ENCODE peak calls at places on chromosomes 7 and 10, in seven cellular contexts. Q is neural crest cell, B is epithelial cell of esophagus, O is heart right ventricle, E is left ventricle myocardium inferior, F is GM13976, I is suprapubic skin. J is an unnamed sample.

GRCh38 chr7:44042221-44042620 is 2.3 kb upstream of the DBNL start:
- DNase-seq in Q (no peak), B (no peak), O (no peak), E (no peak), F (no peak), I (no peak), J (no peak)

GRCh38 chr7:51198654-51199053 is 118.0 kb downstream of the COBL start:
- DNase-seq in Q (no peak), B (no peak), O (no peak), E (no peak), F (no peak), I (no peak), J (no peak)

GRCh38 chr10:76001019-76001418 is 569.6 kb downstream of the LRMDA start:
- DNase-seq in Q (no peak), B (no peak), O (no peak), E (no peak), F (no peak), I (no peak), J (no peak)

GRCh38 chr7:107078517-107078966 is 34.0 kb downstream of the PRKAR2B start:
- DNase-seq in Q (no peak), B (peak; percentile 87), O (no peak), E (no peak), F (no peak), I (no peak), J (no peak)

GRCh38 chr10:27147701-27148100 is 6.5 kb downstream of the YME1L1 start:
- DNase-seq in Q (no peak), B (no peak), O (no peak), E (no peak), F (no peak), I (no peak), J (no peak)

GRCh38 chr10:131810805-131811137 is 90.0 kb upstream of the PPP2R2D start:
- DNase-seq in Q (no peak), B (no peak), O (no peak), E (no peak), F (no peak), I (peak; percentile 50), J (no peak)

GRCh38 chr7:47968852-47969774 is 10.3 kb downstream of the HUS1 start:
- DNase-seq in Q (peak; percentile 82), B (peak; percentile 62), O (peak; percentile 64), E (peak; percentile 58), F (peak; percentile 72), I (no peak), J (peak; percentile 39)

GRCh38 chr10:63588436-63589180 is 67.4 kb downstream of the REEP3 start:
- DNase-seq in Q (no peak), B (peak; percentile 79), O (no peak), E (no peak), F (no peak), I (no peak), J (no peak)

GRCh38 chr10:110392860-110393732 is 88.4 kb upstream of the SMNDC1 start:
- DNase-seq in Q (no peak), B (peak; percentile 71), O (no peak), E (no peak), F (no peak), I (no peak), J (no peak)

GRCh38 chr7:137734221-137734620 is 112.6 kb downstream of the DGKI start:
- DNase-seq in Q (no peak), B (no peak), O (no peak), E (no peak), F (no peak), I (no peak), J (no peak)

GRCh38 chr10:397321-398068 is 262.2 kb downstream of the ZMYND11 start:
- DNase-seq in Q (no peak), B (peak; percentile 4), O (no peak), E (no peak), F (peak; percentile 61), I (no peak), J (no peak)

GRCh38 chr10:15745748-15746147 is 26.0 kb upstream of the ITGA8 start:
- DNase-seq in Q (no peak), B (no peak), O (no peak), E (peak; percentile 53), F (no peak), I (no peak), J (no peak)

GRCh38 chr10:131656446-131656845 is 244.4 kb upstream of the PPP2R2D start:
- DNase-seq in Q (no peak), B (no peak), O (no peak), E (no peak), F (no peak), I (peak; percentile 69), J (no peak)

GRCh38 chr7:50359995-50360925 is 55.7 kb downstream of the IKZF1 start:
- DNase-seq in Q (no peak), B (no peak), O (no peak), E (no peak), F (no peak), I (no peak), J (peak; percentile 90)

GRCh38 chr7:157273208-157274202 is 63.3 kb upstream of the DNAJB6 start:
- DNase-seq in Q (peak; percentile 76), B (peak; percentile 70), O (peak; percentile 76), E (peak; percentile 62), F (peak; percentile 93), I (no peak), J (peak; percentile 53)

GRCh38 chr10:118584181-118584954 is 11.1 kb downstream of the PRLHR start:
- DNase-seq in Q (no peak), B (peak; percentile 87), O (no peak), E (no peak), F (no peak), I (no peak), J (no peak)

GRCh38 chr10:125531470-125531869 is 151.5 kb downstream of the TEX36 start:
- DNase-seq in Q (no peak), B (no peak), O (no peak), E (no peak), F (no peak), I (no peak), J (no peak)

GRCh38 chr10:127695431-127695830 is 41.6 kb upstream of the FOXI2 start:
- DNase-seq in Q (no peak), B (no peak), O (no peak), E (no peak), F (no peak), I (no peak), J (no peak)

GRCh38 chr7:17016402-17017010 is 134.7 kb upstream of the AGR3 start:
- DNase-seq in Q (no peak), B (no peak), O (no peak), E (no peak), F (no peak), I (no peak), J (no peak)

GRCh38 chr10:13348216-13349017 is at the start of gene SEPHS1:
- DNase-seq in Q (peak; percentile 72), B (peak; percentile 76), O (peak; percentile 74), E (peak; percentile 75), F (peak; percentile 90), I (peak; percentile 87), J (peak; percentile 68)
- TF ChIP-seq CTCF in Q (no peak), B (no peak), O (peak; percentile 16), E (peak; percentile 26), F (peak; percentile 15), I (no peak), J (no peak)

DNA sequence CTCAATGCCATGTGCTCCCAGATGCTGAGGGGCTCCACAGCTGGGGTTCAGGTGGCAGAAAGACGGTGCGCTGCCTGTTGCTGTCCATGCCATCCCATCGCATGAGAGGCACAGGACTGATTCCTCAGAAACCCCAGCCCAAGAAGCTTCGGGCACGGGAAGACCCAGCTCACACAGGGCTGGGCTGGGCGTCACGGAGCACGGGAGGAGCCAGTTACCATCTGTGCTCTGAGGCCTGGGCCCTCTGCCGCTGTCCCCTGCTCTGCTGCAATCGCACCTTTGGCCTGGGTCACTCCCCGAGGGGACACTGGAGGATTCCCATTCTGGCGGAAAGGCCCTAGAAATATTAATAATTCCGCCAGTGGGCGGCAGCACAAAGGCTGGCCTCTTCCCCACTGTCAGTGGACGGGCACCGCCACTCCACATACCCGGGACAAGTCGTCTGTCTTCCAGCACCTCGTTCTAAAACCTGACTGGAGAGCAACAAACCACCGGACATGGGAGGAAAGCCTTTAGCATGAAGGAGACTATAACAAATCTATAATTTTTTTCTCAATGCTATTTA is 92.1 kb downstream of the PIP4K2A start:
- DNase-seq in Q (no peak), B (no peak), O (no peak), E (no peak), F (no peak), I (no peak), J (no peak)
- TF ChIP-seq CTCF in Q (no peak), B (no peak), O (no peak), E (no peak), F (no peak), I (no peak), J (no peak)

GRCh38 chr7:159117366-159118219 is 27.1 kb downstream of the VIPR2 start:
- DNase-seq in Q (no peak), B (no peak), O (no peak), E (no peak), F (no peak), I (peak; percentile 72), J (no peak)

GRCh38 chr7:159116581-159117339 is 27.9 kb downstream of the VIPR2 start:
- DNase-seq in Q (no peak), B (no peak), O (no peak), E (no peak), F (no peak), I (peak; percentile 62), J (no peak)

GRCh38 chr7:159114981-159115380 is 29.7 kb downstream of the VIPR2 start:
- DNase-seq in Q (no peak), B (no peak), O (no peak), E (no peak), F (no peak), I (peak; percentile 4), J (no peak)

GRCh38 chr7:159114096-159114495 is 30.6 kb downstream of the VIPR2 start:
- DNase-seq in Q (no peak), B (no peak), O (no peak), E (no peak), F (no peak), I (peak; percentile 50), J (no peak)

DNA sequence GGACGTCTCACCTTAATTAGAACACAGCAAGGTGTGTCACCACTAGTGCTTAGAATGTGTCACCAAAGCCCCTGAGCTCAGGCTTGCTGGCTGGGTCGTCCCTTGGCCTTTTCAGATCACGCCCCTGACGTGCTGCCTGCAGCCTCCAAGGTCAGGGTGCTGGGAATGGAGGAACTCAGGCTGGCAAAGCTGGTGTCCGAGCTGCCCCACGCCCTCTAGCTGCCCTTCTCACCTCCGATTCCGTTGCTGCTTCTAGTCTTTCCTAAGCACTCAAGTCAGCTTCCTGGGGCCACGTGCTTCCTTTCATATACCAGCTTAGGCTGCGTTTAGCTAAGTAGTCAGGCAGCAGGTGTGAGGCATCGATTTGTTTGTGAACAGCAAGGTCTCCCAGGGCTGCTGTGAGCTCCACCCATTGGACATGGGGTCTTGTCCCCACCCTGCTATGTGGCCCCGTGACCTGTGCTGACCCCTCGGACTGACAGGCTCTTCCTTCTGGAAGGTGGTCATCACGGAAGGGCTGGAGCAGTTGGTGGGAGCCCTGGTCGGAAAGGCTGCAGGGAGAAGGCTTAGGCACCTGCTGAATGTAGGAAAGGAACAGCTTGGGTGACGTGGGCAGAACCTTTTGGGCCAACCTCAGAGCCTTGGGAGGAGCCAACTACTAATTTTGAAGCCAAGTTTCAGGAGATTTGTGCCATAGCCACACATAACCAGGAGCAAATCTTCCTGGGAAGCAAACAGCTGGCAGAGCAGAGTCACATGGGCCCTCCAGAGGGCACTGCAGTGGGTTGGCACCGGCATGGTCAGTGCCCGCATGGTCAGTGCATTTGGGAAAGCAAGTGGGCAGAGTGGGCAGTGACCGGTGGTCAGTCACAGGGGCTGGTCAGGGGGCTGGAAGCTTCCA is 28.8 kb downstream of the VIPR2 start:
- DNase-seq in Q (no peak), B (no peak), O (no peak), E (no peak), F (no peak), I (peak; percentile 66), J (no peak)
- TF ChIP-seq CTCF in Q (no peak), B (no peak), O (peak; percentile 24), E (peak; percentile 25), F (no peak), I (no peak), J (no peak)

GRCh38 chr10:68981074-68981473 is 7.5 kb upstream of the KIFBP start:
- DNase-seq in Q (no peak), B (peak; percentile 11), O (no peak), E (no peak), F (no peak), I (no peak), J (no peak)
- TF ChIP-seq CTCF in Q (peak; percentile 55), B (peak; percentile 38), O (peak; percentile 22), E (peak; percentile 15), F (no peak), I (peak; percentile 8), J (no peak)

J was measured in CD4-positive, alpha-beta T cell.